ENCODE peak calls at places on chromosomes 13 and 19, in six cellular contexts. C is heart left ventricle, P is K562, Y is body of pancreas, H is heart right ventricle, L is IMR-90. G is an unnamed sample. For H3K36me3, the result is how much of the 10 kb centered on the place peaks cover.

GRCh38 chr13:65892859-65893258 is 1337.3 kb downstream of the PCDH9 start:
- DNase-seq in C (no peak), P (no peak), Y (no peak), H (no peak), L (peak), G (no peak)

GRCh38 chr13:94658926-94659649 is 53.3 kb downstream of the SOX21 start:
- DNase-seq in C (no peak), P (no peak), Y (no peak), H (no peak), L (no peak), G (no peak)

GRCh38 chr19:48737360-48737998 is 2.9 kb downstream of the RASIP1 start:
- DNase-seq in C (peak), P (peak), Y (peak), H (no peak), L (no peak), G (peak)

GRCh38 chr13:42119875-42120274 is 71.4 kb downstream of the DGKH start:
- DNase-seq in C (no peak), P (no peak), Y (no peak), H (no peak), L (no peak), G (no peak)

GRCh38 chr13:66154354-66154753 is 1075.8 kb downstream of the PCDH9 start:
- DNase-seq in C (no peak), P (no peak), Y (no peak), H (no peak), L (no peak), G (no peak)

GRCh38 chr13:111860161-111860560 is 206.8 kb upstream of the SOX1 start:
- DNase-seq in C (no peak), P (no peak), Y (no peak), H (no peak), L (no peak), G (no peak)

GRCh38 chr19:17753976-17754375 is 2.7 kb downstream of the FCHO1 start:
- DNase-seq in C (no peak), P (no peak), Y (no peak), H (no peak), L (no peak), G (no peak)

GRCh38 chr13:44474122-44474910 is 100.7 kb downstream of the SERP2 start:
- DNase-seq in C (no peak), P (no peak), Y (no peak), H (no peak), L (peak), G (no peak)

GRCh38 chr13:51614350-51614786 is 30.1 kb downstream of the WDFY2 start:
- DNase-seq in C (peak), P (no peak), Y (peak), H (peak), L (no peak), G (no peak)

GRCh38 chr13:74132152-74132767 is 1.9 kb downstream of the KLF12 start:
- DNase-seq in C (no peak), P (no peak), Y (no peak), H (no peak), L (peak), G (no peak)

GRCh38 chr19:18435848-18436631 is 1.9 kb downstream of the ISYNA1 start:
- DNase-seq in C (no peak), P (no peak), Y (no peak), H (no peak), L (no peak), G (peak)

GRCh38 chr19:48668332-48668731 is 4.5 kb downstream of the NTN5 start:
- DNase-seq in C (no peak), P (no peak), Y (no peak), H (no peak), L (no peak), G (no peak)

GRCh38 chr13:22596157-22596863 is 584.5 kb upstream of the SGCG start:
- DNase-seq in C (no peak), P (no peak), Y (no peak), H (no peak), L (no peak), G (no peak)

GRCh38 chr19:19137556-19138109 is 645 bp downstream of the TMEM161A start:
- DNase-seq in C (no peak), P (peak), Y (no peak), H (no peak), L (no peak), G (no peak)

GRCh38 chr13:24683833-24684599 is 3.8 kb downstream of the ATP12A start:
- DNase-seq in C (peak), P (peak), Y (peak), H (peak), L (peak), G (peak)

GRCh38 chr13:91153372-91153771 is 194.1 kb upstream of the MIR17HG start:
- DNase-seq in C (no peak), P (no peak), Y (no peak), H (no peak), L (no peak), G (no peak)

GRCh38 chr13:112779856-112780604 is 90.2 kb downstream of the ATP11A start:
- DNase-seq in C (no peak), P (no peak), Y (no peak), H (no peak), L (peak), G (no peak)

GRCh38 chr13:21730186-21730880 is 59.5 kb downstream of the FGF9 start:
- DNase-seq in C (no peak), P (no peak), Y (no peak), H (no peak), L (no peak), G (no peak)

GRCh38 chr19:9721861-9722260 is 46.7 kb downstream of the ZNF846 start:
- DNase-seq in C (no peak), P (no peak), Y (no peak), H (no peak), L (no peak), G (no peak)

DNA sequence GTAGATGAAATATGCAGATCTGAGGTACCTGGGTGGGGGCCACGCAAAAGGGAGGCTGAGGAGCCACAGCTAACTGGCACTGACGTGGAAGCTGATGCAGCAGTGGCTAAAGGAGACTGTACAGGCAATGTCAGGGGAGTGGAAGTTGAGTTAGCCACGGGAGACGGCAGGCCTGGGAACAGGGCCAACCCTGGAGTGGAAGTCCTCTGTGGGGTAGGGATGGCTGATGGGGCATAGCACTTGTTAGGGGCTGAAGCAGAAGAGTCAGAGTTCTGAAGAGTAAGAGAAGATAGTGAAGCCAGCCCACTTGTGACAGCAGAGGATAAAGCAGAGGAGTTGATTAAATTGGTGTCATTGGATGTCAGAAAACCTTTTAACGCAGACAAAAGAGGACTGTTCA is 22.8 kb upstream of the STOML3 start:
- DNase-seq in C (no peak), P (no peak), Y (no peak), H (no peak), L (no peak), G (no peak)
- H3K36me3 ChIP-seq in C (half or more), P (half or more), Y (under half), H (under half), L (under half), G (half or more)

GRCh38 chr19:44948237-44948636 is 2.4 kb downstream of the APOC2 start:
- DNase-seq in C (no peak), P (no peak), Y (no peak), H (no peak), L (no peak), G (no peak)

GRCh38 chr19:44948763-44949374 is 3.0 kb downstream of the APOC2 start:
- DNase-seq in C (no peak), P (no peak), Y (no peak), H (no peak), L (no peak), G (no peak)

GRCh38 chr19:44954278-44954648 is 917 bp upstream of the CLPTM1 start:
- DNase-seq in C (no peak), P (no peak), Y (no peak), H (no peak), L (no peak), G (no peak)

GRCh38 chr19:44949550-44949949 is 3.7 kb downstream of the APOC2 start:
- DNase-seq in C (no peak), P (no peak), Y (no peak), H (no peak), L (no peak), G (no peak)

GRCh38 chr19:44951179-44952159 is 3.7 kb upstream of the CLPTM1 start:
- DNase-seq in C (peak), P (peak), Y (peak), H (peak), L (peak), G (peak)
- H3K27ac ChIP-seq in C (no peak), P (no peak), Y (peak), H (no peak), L (no peak), G (no peak)

GRCh38 chr13:27631156-27631555 is 9.5 kb downstream of the POLR1D start:
- DNase-seq in C (no peak), P (no peak), Y (no peak), H (no peak), L (no peak), G (no peak)

GRCh38 chr13:27632648-27633047 is 11.0 kb downstream of the POLR1D start:
- DNase-seq in C (no peak), P (no peak), Y (no peak), H (no peak), L (no peak), G (no peak)

GRCh38 chr13:27632214-27632613 is 10.5 kb downstream of the POLR1D start:
- DNase-seq in C (no peak), P (no peak), Y (no peak), H (no peak), L (no peak), G (no peak)

GRCh38 chr13:27634231-27634630 is 12.5 kb downstream of the POLR1D start:
- DNase-seq in C (no peak), P (no peak), Y (no peak), H (no peak), L (no peak), G (no peak)

DNA sequence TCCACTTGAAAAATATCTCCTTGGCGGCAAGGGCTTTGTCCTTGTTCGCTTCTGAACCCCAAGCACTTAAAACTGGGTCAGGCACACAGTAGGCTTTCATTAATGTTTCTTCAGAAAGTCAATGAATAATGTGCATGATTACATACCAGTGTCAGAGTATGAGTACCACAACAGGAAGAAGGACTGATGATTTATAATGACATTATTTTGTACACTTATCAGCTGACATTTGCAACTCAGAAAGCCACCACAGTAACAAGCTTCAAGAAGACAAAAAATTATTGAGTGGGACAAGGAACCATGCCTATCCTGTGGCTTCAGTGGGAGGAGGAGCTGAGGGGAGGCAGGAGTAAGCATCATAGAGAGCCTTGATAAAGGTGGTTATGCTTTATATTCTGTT is 10.0 kb downstream of the POLR1D start:
- DNase-seq in C (no peak), P (no peak), Y (no peak), H (no peak), L (no peak), G (no peak)
- H3K36me3 ChIP-seq in C (under half), P (under half), Y (under half), H (under half), L (under half), G (under half)

DNA sequence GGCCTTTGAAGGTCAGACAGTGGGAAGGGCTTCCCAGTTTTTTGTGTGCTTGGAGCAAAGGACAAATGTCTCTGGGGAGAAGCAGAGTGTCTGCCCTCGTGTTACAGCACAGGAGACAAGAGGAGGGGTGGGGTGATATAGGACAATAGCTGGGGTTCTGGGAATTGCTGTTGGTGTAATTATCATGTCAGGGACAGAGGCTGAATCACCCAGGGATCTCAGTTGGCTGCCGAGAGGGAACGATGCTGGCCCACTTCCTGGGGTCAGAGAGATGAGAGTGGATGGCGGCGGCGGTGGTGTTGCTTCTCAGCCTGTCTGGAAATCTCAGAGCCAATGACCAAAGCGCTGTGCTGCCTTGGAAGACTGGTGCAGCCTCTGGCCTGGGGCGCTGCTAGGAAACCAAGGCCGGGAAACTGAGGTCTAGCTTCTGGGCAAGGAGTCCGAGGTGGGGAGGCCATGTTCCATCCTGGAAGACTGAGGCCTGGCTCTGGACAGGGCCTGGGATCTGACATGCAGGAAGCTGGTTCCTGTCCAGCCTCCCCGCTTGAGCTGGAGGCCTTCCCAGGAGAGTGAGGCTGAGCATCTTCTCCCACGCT is 1.3 kb downstream of the INAFM1 start:
- DNase-seq in C (peak), P (no peak), Y (peak), H (peak), L (peak), G (peak)
- H3K27ac ChIP-seq in C (peak), P (peak), Y (no peak), H (no peak), L (peak), G (peak)

DNA sequence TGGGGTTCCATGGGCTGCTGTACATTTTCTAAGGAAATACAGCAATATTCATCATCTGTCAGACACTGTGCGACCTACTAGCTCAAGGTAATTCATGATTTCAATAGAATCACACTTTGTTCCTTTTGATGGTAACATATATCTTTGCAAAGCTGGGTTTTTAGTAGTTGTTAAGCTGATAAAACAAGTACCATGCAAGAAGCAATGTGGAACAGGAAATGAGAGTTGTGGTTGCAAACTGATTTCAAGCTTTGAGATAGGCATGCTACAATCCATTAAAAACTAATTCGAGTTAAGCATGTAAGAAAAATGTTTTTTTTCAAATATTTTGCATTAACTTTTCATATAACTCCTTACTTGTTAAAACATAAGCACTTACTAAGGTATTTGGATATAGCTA is 6.8 kb upstream of the MBNL2 start:
- DNase-seq in C (no peak), P (no peak), Y (no peak), H (no peak), L (no peak), G (no peak)
- H3K36me3 ChIP-seq in C (under half), P (under half), Y (under half), H (under half), L (under half), G (under half)

GRCh38 chr19:42270346-42271044 is 1.4 kb downstream of the CIC start:
- DNase-seq in C (no peak), P (no peak), Y (peak), H (peak), L (no peak), G (no peak)

GRCh38 chr19:42272989-42273406 is 3.9 kb downstream of the CIC start:
- DNase-seq in C (no peak), P (no peak), Y (no peak), H (no peak), L (no peak), G (no peak)

GRCh38 chr19:42272535-42272897 is 3.5 kb downstream of the CIC start:
- DNase-seq in C (no peak), P (no peak), Y (no peak), H (no peak), L (no peak), G (no peak)

GRCh38 chr19:42271045-42271419 is 2.0 kb downstream of the CIC start:
- DNase-seq in C (no peak), P (no peak), Y (no peak), H (no peak), L (no peak), G (no peak)

DNA sequence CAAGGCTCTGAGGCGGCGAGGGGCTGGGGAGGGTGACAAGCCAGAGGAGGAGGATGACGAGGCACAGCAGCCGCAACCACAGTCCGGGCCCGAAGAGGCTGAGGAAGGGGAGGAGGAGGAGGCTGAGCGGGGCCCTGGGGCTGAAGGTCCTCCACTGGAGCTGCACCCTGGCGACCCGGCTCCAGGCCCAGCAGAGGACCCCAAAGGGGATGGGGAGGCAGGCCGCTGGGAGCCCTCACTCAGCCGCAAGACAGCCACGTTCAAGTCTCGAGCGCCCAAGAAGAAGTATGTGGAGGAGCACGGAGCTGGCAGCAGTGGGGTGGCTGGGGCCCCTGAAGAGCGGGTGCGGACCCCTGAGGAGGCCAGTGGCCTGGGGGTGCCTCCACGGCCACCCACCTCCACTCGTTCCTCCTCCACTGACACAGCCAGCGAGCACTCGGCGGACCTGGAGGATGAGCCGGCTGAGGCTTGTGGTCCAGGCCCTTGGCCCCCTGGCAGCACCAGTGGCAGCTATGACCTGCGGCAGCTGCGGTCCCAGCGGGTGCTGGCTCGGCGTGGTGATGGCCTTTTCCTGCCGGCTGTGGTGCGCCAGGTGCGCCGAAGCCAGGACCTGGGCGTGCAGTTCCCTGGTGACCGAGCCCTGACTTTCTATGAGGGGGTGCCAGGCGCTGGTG is 2.9 kb downstream of the CIC start:
- DNase-seq in C (no peak), P (no peak), Y (no peak), H (no peak), L (no peak), G (no peak)
- H3K27ac ChIP-seq in C (peak), P (no peak), Y (no peak), H (no peak), L (no peak), G (no peak)

GRCh38 chr19:40808497-40808896 is 9.5 kb downstream of the EGLN2 start:
- DNase-seq in C (no peak), P (no peak), Y (no peak), H (no peak), L (no peak), G (no peak)
- H3K36me3 ChIP-seq in C (under half), P (half or more), Y (under half), H (under half), L (under half), G (half or more)

GRCh38 chr13:113973218-113974164 is at the start of gene C13orf46:
- DNase-seq in C (peak), P (no peak), Y (no peak), H (no peak), L (no peak), G (no peak)
- H3K27ac ChIP-seq in C (no peak), P (no peak), Y (peak), H (no peak), L (no peak), G (no peak)

GRCh38 chr19:4664642-4665041 is 5.5 kb downstream of the MYDGF start:
- DNase-seq in C (no peak), P (no peak), Y (no peak), H (no peak), L (no peak), G (no peak)
- H3K36me3 ChIP-seq in C (half or more), P (half or more), Y (under half), H (under half), L (half or more), G (half or more)

G was measured in endodermal cell.